ENCODE peak calls at places on chromosomes 12 and 14, in six cellular contexts. U is HepG2, I is GM12892, E is H1, J is K562, A is GM12878. T is an unnamed sample.

GRCh38 chr14:53793790-53794560 is 162.7 kb downstream of the BMP4 start:
- DNase-seq in J (no peak), U (peak), A (no peak), I (no peak), E (no peak), T (no peak)

GRCh38 chr14:90453401-90453951 is 56.6 kb downstream of the CALM1 start:
- DNase-seq in J (no peak), I (no peak), E (peak), A (no peak), U (no peak), T (no peak)

GRCh38 chr12:123306200-123306599 is 34.5 kb upstream of the CDK2AP1 start:
- DNase-seq in E (no peak), U (no peak), I (no peak), A (no peak), J (no peak), T (no peak)

GRCh38 chr12:86138770-86139169 is 117.4 kb downstream of the MGAT4C start:
- DNase-seq in I (no peak), A (no peak), U (no peak), J (no peak), E (no peak), T (no peak)

GRCh38 chr14:94673781-94674231 is 61.6 kb downstream of the SERPINA3 start:
- DNase-seq in J (no peak), U (no peak), A (no peak), I (no peak), E (no peak), T (no peak)

GRCh38 chr14:95993768-95994592 is 45.2 kb upstream of the C14orf132 start:
- DNase-seq in E (peak), A (peak), U (peak), J (peak), I (no peak), T (no peak)

GRCh38 chr14:50362791-50363733 is 33.6 kb downstream of the CDKL1 start:
- DNase-seq in I (no peak), A (no peak), E (no peak), J (no peak), U (no peak), T (no peak)

GRCh38 chr14:67221982-67222328 is 19.3 kb upstream of the PALS1 start:
- DNase-seq in A (no peak), I (no peak), U (no peak), J (no peak), E (no peak), T (no peak)

GRCh38 chr12:66693901-66694513 is 15.1 kb upstream of the GRIP1 start:
- DNase-seq in U (peak), J (peak), E (no peak), I (peak), A (peak), T (peak)

GRCh38 chr12:107511292-107511691 is 174.3 kb upstream of the PWP1 start:
- DNase-seq in U (no peak), E (no peak), I (no peak), A (no peak), J (no peak), T (no peak)

GRCh38 chr14:91947196-91948184 is at the start of gene FBLN5:
- DNase-seq in J (peak), E (peak), I (no peak), U (no peak), A (no peak), T (no peak)

GRCh38 chr12:100348657-100349454 is 8.0 kb upstream of the SLC17A8 start:
- DNase-seq in A (no peak), U (peak), E (no peak), J (no peak), I (no peak), T (no peak)

GRCh38 chr12:3000548-3001275 is 41.5 kb downstream of the TEAD4 start:
- DNase-seq in E (no peak), I (no peak), J (peak), U (peak), A (no peak), T (no peak)

GRCh38 chr14:94011795-94012194 is 14.3 kb upstream of the OTUB2 start:
- DNase-seq in I (no peak), U (no peak), A (no peak), E (no peak), J (no peak), T (no peak)

GRCh38 chr12:71139153-71139735 is 18.6 kb downstream of the TSPAN8 start:
- DNase-seq in J (no peak), E (no peak), A (no peak), U (peak), I (no peak), T (no peak)

GRCh38 chr12:124512667-124513296 is 54.6 kb downstream of the NCOR2 start:
- DNase-seq in U (peak), A (no peak), E (peak), I (no peak), J (peak), T (no peak)

GRCh38 chr14:41922014-41922413 is 315.3 kb downstream of the LRFN5 start:
- DNase-seq in I (no peak), E (no peak), U (no peak), J (no peak), A (no peak), T (no peak)

GRCh38 chr14:96735509-96735908 is 61.7 kb upstream of the VRK1 start:
- DNase-seq in A (no peak), E (no peak), J (no peak), I (no peak), U (no peak), T (no peak)

GRCh38 chr12:6708968-6709394 is 8.4 kb upstream of the PIANP start:
- DNase-seq in A (no peak), J (no peak), U (no peak), I (no peak), E (no peak), T (no peak)

GRCh38 chr12:49825971-49826421 is 2.2 kb downstream of the NCKAP5L start:
- DNase-seq in I (no peak), J (no peak), A (no peak), U (no peak), E (no peak), T (no peak)

GRCh38 chr12:47270782-47271664 is 191.3 kb upstream of the AMIGO2 start:
- DNase-seq in U (no peak), A (no peak), E (no peak), I (no peak), J (no peak), T (no peak)

GRCh38 chr12:132747395-132747794 is 14.2 kb downstream of the ANKLE2 start:
- DNase-seq in E (no peak), J (no peak), A (no peak), I (no peak), U (no peak), T (no peak)

GRCh38 chr12:107514887-107515445 is 170.6 kb upstream of the PWP1 start:
- DNase-seq in J (no peak), E (no peak), I (no peak), U (peak), A (no peak), T (no peak)

GRCh38 chr12:132061641-132062430 is 82.3 kb downstream of the DDX51 start:
- DNase-seq in E (no peak), J (no peak), U (no peak), A (no peak), I (no peak), T (no peak)

GRCh38 chr14:58663494-58664111 is 25.8 kb downstream of the DACT1 start:
- DNase-seq in E (no peak), A (no peak), J (no peak), U (no peak), I (no peak), T (no peak)

GRCh38 chr12:75305412-75306332 is 24.5 kb downstream of the CAPS2 start:
- DNase-seq in U (no peak), J (no peak), I (no peak), E (no peak), A (no peak), T (no peak)

GRCh38 chr14:35398095-35398584 is 6.4 kb downstream of the NFKBIA start:
- DNase-seq in U (no peak), I (no peak), E (no peak), A (no peak), J (no peak), T (no peak)

GRCh38 chr12:100473716-100474150 is at the start of gene NR1H4:
- DNase-seq in E (no peak), U (peak), I (no peak), A (no peak), J (no peak), T (no peak)

GRCh38 chr14:44564908-44565307 is 57.8 kb upstream of the FSCB start:
- DNase-seq in J (no peak), E (no peak), U (no peak), A (no peak), I (no peak), T (no peak)

GRCh38 chr14:95431199-95432145 is 85.0 kb downstream of the SYNE3 start:
- DNase-seq in J (peak), I (no peak), U (no peak), E (peak), A (no peak), T (no peak)

GRCh38 chr12:59403259-59403932 is 192.4 kb upstream of the SLC16A7 start:
- DNase-seq in U (peak), E (no peak), J (no peak), I (no peak), A (no peak), T (peak)

GRCh38 chr12:87290505-87290904 is 738.7 kb downstream of the C12orf50 start:
- DNase-seq in J (no peak), I (no peak), A (no peak), U (no peak), E (no peak), T (no peak)

GRCh38 chr14:89440997-89441909 is 24.2 kb upstream of the FOXN3 start:
- DNase-seq in I (no peak), A (no peak), E (peak), U (no peak), J (no peak), T (no peak)

GRCh38 chr12:94057262-94058151 is 90.9 kb upstream of the PLXNC1 start:
- DNase-seq in U (peak), J (no peak), I (no peak), A (no peak), E (no peak), T (no peak)

GRCh38 chr12:94062796-94063635 is 85.4 kb upstream of the PLXNC1 start:
- DNase-seq in E (no peak), I (no peak), J (no peak), U (no peak), A (no peak), T (no peak)

GRCh38 chr12:94062194-94062593 is 86.2 kb upstream of the PLXNC1 start:
- DNase-seq in J (no peak), E (no peak), A (no peak), I (no peak), U (no peak), T (no peak)

GRCh38 chr12:94056419-94057158 is 91.8 kb upstream of the PLXNC1 start:
- DNase-seq in J (no peak), U (no peak), I (no peak), A (no peak), E (no peak), T (no peak)

GRCh38 chr12:94059394-94060368 is 88.7 kb upstream of the PLXNC1 start:
- DNase-seq in I (no peak), E (no peak), J (no peak), A (no peak), U (peak), T (no peak)
- TF ChIP-seq TAF1 in I (no peak), E (no peak), J (no peak), A (no peak), U (no peak), T (no peak)

GRCh38 chr12:12717586-12718381 is 616 bp downstream of the CDKN1B start:
- DNase-seq in I (no peak), A (no peak), U (no peak), J (no peak), E (peak), T (no peak)

GRCh38 chr12:12715459-12716150 is 1.6 kb upstream of the CDKN1B start:
- DNase-seq in E (no peak), U (no peak), A (no peak), I (no peak), J (no peak), T (no peak)

GRCh38 chr12:12716151-12716844 is 870 bp upstream of the CDKN1B start:
- DNase-seq in U (peak), I (no peak), J (no peak), A (no peak), E (no peak), T (no peak)

GRCh38 chr12:12718382-12718761 is 1.2 kb downstream of the CDKN1B start:
- DNase-seq in U (no peak), J (no peak), A (no peak), I (no peak), E (no peak), T (no peak)

GRCh38 chr12:12716845-12717585 is at the start of gene CDKN1B:
- DNase-seq in J (peak), A (peak), U (peak), I (peak), E (peak), T (peak)
- TF ChIP-seq POLR2A in J (peak), A (peak), U (peak), I (peak), E (peak), T (peak)

DNA sequence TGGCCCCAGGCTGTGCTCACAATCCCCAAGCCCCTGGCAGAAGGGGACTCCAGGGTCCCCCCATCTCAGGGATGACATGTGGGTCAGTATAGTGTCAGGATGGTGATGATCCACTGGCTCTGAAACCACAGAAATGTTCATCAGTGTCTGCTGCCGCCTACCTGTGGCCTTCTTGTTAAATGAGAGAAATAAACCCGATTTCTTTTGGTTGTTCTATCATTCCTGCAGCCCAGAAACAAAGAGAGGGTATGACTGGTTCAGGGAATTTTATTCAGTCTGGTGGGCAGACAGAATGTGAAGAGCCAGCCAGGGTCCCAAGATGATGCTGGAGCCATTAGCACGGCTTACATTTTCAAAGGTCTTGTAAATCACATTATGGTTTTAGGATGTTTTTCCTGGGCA is 86.6 kb downstream of the CRADD start:
- DNase-seq in I (no peak), U (no peak), J (no peak), A (no peak), E (no peak), T (no peak)
- TF ChIP-seq TAF1 in I (no peak), U (no peak), J (no peak), A (no peak), E (no peak), T (no peak)

DNA sequence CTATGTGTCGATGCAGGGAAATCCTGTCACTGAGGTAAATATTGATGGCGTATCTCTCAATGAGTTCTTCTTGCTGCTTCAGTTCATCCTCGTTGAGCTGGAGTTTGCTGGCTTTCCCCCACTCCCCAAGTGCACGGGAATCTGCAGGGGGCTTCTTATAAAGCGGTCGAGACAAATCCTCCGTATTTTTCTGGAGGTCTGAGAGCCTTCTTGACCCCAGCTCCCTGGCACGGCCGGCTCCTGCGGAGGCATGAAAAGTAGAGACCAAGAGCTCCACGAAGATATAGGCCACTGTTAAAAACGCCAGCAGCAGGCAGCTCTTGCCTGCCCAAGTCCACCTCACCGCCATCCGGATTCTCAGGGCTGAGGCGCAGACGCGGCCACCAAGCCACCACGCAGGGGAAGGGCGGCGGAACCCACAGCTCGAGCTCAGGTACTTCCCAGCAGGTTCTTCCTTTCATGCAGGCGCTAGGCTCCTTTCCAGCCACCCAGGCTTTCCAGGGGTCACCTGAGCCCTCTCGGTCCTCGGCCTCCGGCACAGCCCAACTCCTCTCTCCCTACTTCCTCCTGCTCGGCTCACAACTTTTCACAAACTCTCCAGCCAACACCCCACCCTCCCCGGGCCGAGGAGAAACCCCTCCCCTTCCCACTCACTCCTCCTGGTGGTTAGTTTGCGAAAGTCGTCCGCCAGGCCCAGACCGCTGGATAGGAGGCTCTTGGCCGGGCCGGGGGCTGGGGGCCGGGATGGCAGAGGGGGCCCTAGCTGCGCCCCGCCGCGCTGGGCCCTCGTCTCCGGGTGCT is at the start of gene GALNT4:
- DNase-seq in A (peak), E (peak), J (peak), I (peak), U (peak), T (peak)
- TF ChIP-seq POLR2A in A (peak), E (no peak), J (peak), I (peak), U (peak), T (peak)

GRCh38 chr14:86712176-86712575 is 1182.2 kb downstream of the FLRT2 start:
- DNase-seq in I (no peak), E (no peak), J (no peak), A (no peak), U (peak), T (no peak)
- TF ChIP-seq TAF1 in I (no peak), E (no peak), J (no peak), A (no peak), U (no peak), T (no peak)

GRCh38 chr14:79040742-79041249 is 870.6 kb downstream of the NRXN3 start:
- DNase-seq in J (no peak), U (no peak), I (no peak), E (no peak), A (no peak), T (no peak)

GRCh38 chr14:79044894-79045624 is 874.9 kb downstream of the NRXN3 start:
- DNase-seq in E (no peak), J (no peak), U (no peak), I (no peak), A (no peak), T (no peak)

GRCh38 chr14:79037593-79037992 is 867.4 kb downstream of the NRXN3 start:
- DNase-seq in A (no peak), I (no peak), U (no peak), E (no peak), J (no peak), T (no peak)

GRCh38 chr14:79043194-79043889 is 873.2 kb downstream of the NRXN3 start:
- DNase-seq in A (no peak), I (no peak), J (no peak), E (no peak), U (no peak), T (no peak)
- TF ChIP-seq POLR2A in A (no peak), I (no peak), J (no peak), E (no peak), U (no peak), T (no peak)

GRCh38 chr12:122081108-122081696 is 2.6 kb downstream of the MLXIP start:
- DNase-seq in U (no peak), J (no peak), E (no peak), I (no peak), A (no peak), T (no peak)
- TF ChIP-seq TAF1 in U (no peak), J (no peak), E (no peak), I (no peak), A (no peak), T (no peak)

GRCh38 chr14:75234173-75234855 is 44.3 kb upstream of the FOS start:
- DNase-seq in E (no peak), I (no peak), J (peak), A (no peak), U (peak), T (no peak)
- TF ChIP-seq POLR2A in E (no peak), I (no peak), J (no peak), A (no peak), U (no peak), T (no peak)